ENCODE peak calls at places on chromosomes 11 and 22, in seven cellular contexts. P, N, L, U, D, T and E are unnamed samples.
A peak's percentile ranks its signal among the peaks of the same experiment; 100 is the strongest.

GRCh38 chr11:1839924-1840779 is 1.4 kb downstream of the TNNI2 start:
- DNase-seq in P (no peak), N (no peak), L (no peak), U (no peak), D (peak; percentile 54), T (no peak), E (no peak)

GRCh38 chr11:86524603-86525352 is 147.6 kb downstream of the ME3 start:
- DNase-seq in P (peak; percentile 53), N (no peak), L (no peak), U (no peak), D (no peak), T (peak; percentile 62), E (no peak)

GRCh38 chr22:28021116-28021997 is 102.3 kb upstream of the PITPNB start:
- DNase-seq in P (no peak), N (no peak), L (no peak), U (no peak), D (peak; percentile 13), T (no peak), E (no peak)

GRCh38 chr22:50191041-50191740 is 5.5 kb downstream of the TRABD start:
- DNase-seq in P (no peak), N (peak; percentile 72), L (no peak), U (peak; percentile 71), D (peak; percentile 49), T (no peak), E (peak; percentile 76)

GRCh38 chr22:50035976-50036375 is 22.1 kb downstream of the TTLL8 start:
- DNase-seq in P (no peak), N (no peak), L (no peak), U (no peak), D (no peak), T (no peak), E (no peak)

GRCh38 chr11:110128161-110128560 is 35.0 kb downstream of the ZC3H12C start:
- DNase-seq in P (peak; percentile 42), N (no peak), L (peak; percentile 93), U (no peak), D (no peak), T (peak; percentile 50), E (no peak)

GRCh38 chr11:40118780-40119179 is 1340.7 kb downstream of the LRRC4C start:
- DNase-seq in P (no peak), N (no peak), L (no peak), U (no peak), D (no peak), T (no peak), E (no peak)

GRCh38 chr11:7577226-7577882 is 63.6 kb downstream of the PPFIBP2 start:
- DNase-seq in P (peak; percentile 66), N (no peak), L (no peak), U (no peak), D (peak; percentile 54), T (peak; percentile 43), E (no peak)

GRCh38 chr11:74288161-74288560 is 23.3 kb downstream of the P4HA3 start:
- DNase-seq in P (peak; percentile 96), N (no peak), L (no peak), U (no peak), D (no peak), T (peak; percentile 98), E (no peak)

GRCh38 chr22:38706101-38706884 is 549 bp downstream of the GTPBP1 start:
- DNase-seq in P (peak; percentile 40), N (peak; percentile 17), L (peak; percentile 64), U (peak; percentile 32), D (peak; percentile 63), T (peak; percentile 45), E (peak; percentile 29)

GRCh38 chr11:78717031-78717430 is 142.4 kb upstream of the NARS2 start:
- DNase-seq in P (no peak), N (no peak), L (no peak), U (no peak), D (no peak), T (no peak), E (no peak)

GRCh38 chr11:68256331-68256741 is 15.4 kb downstream of the C11orf24 start:
- DNase-seq in P (peak; percentile 67), N (no peak), L (peak; percentile 16), U (no peak), D (no peak), T (no peak), E (no peak)

GRCh38 chr11:103940542-103940941 is 95.9 kb upstream of the DDI1 start:
- DNase-seq in P (no peak), N (no peak), L (no peak), U (no peak), D (no peak), T (no peak), E (no peak)

GRCh38 chr22:33923660-33924246 is 3.5 kb upstream of the LARGE1 start:
- DNase-seq in P (peak; percentile 82), N (no peak), L (peak; percentile 94), U (no peak), D (peak; percentile 82), T (peak; percentile 84), E (no peak)

GRCh38 chr11:99425596-99425995 is 404.8 kb downstream of the CNTN5 start:
- DNase-seq in P (no peak), N (no peak), L (no peak), U (no peak), D (no peak), T (no peak), E (no peak)

DNA sequence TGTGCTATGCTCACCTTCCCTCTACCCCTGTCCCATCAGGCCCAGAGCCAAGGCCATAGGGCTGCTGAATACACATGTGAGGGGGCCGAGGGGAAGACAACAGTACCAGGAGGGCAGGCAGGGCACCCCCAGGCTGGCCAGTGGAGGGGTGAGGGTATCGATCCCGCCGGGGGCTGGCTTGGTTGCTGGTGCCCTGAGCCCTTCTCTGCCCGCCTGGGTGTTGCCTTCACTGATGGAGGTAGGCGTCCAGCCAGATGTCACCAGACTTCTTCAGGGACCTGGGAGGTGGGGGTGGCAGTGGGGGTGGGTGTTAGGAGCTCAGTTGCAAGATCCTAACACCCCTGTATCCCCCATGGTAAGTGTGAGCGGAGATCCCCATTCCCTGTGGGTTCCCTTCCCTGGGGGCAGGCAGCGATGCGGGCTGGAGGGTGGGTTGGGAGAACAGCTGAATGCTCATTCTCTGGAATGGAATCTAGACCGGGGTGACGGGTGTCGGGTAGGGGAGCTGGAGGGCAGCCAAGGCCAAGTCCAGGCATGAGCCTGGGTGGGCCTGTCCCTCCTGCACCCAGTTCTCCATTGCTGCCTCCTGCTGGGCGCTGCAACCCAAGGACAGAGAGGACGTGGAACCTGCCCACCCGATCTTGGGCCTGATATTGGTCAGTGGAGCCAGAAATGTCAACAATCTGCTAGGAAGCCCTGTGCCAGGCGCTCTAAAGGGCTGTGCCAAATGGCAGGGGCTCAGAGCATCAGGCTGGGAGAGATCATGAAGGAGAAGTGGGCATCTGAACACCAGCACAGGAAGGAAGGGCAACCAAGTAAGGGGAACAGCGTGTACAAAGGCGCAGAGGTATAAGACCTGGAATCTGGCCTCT is 17.5 kb downstream of the FADS3 start:
- DNase-seq in P (no peak), N (no peak), L (no peak), U (no peak), D (no peak), T (no peak), E (no peak)
- H3K27me3 ChIP-seq in P (no peaks in the 10 kb centered on the region), N (no peaks in the 10 kb centered on the region), L (peaks cover 14% of the 10 kb centered on the region), U (no peaks in the 10 kb centered on the region), D (no peaks in the 10 kb centered on the region), T (no peaks in the 10 kb centered on the region), E (no peaks in the 10 kb centered on the region)

GRCh38 chr22:23268877-23269276 is 88.6 kb downstream of the BCR start:
- DNase-seq in P (no peak), N (no peak), L (no peak), U (no peak), D (no peak), T (no peak), E (no peak)
- H3K4me1 ChIP-seq in P (no peaks in the 10 kb centered on the region), N (peaks cover 6% of the 10 kb centered on the region), L (peaks cover 18% of the 10 kb centered on the region), U (no peaks in the 10 kb centered on the region), D (no peaks in the 10 kb centered on the region), T (no peaks in the 10 kb centered on the region), E (peaks cover 5% of the 10 kb centered on the region)

DNA sequence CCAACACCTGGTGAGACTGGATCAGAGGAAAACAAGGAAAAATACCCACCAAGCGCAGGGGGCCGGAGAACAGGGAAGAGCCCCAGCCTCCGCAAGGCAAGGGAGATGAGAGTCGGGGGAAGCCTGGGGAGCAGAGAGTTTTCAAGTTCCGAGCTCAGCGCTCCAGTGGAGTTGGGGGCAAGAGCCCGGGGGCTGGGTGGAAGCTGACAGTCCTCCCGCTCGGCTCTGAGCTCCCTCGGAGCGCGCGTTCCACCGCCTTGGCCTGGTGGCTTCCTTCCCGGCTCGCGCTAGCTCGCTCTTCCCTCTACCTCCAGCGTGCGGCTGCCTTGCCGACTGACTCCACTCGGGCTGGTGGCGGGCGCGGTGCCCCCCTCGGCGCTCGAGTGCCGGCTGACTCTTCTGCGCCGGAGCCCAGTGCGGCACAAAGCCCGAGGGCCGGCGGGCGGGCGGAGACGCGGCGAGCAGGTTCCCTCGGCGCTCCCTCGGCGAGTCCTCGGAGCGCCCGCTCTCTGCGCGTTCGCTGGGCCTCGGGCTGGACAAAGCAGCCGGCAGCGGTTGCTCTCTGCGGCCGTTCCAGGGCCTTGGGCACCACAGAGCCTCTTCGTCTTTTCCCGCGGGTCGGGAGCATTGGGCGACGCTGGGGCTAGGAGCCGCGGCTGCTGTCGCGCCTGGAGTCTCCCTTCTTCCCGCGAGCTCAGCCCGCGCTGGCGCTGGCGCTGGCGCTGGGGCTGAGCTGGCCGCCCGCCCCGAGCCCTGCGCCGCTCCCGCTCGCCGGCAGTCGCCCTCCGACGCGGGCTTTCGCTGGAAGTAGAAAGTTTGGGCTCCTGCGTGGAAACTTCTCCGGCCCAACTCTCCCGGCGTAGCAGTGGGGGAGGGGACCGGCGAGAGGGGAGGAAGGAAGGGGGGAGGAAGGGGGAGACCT is 1.0 kb downstream of the PAX6 start:
- DNase-seq in P (peak; percentile 48), N (no peak), L (peak; percentile 70), U (no peak), D (no peak), T (peak; percentile 32), E (no peak)
- H3K27ac ChIP-seq in P (no peak overlapping the region), N (peak overlapping the region; percentile 24), L (no peak overlapping the region), U (no peak overlapping the region), D (no peak overlapping the region), T (no peak overlapping the region), E (no peak overlapping the region)

DNA sequence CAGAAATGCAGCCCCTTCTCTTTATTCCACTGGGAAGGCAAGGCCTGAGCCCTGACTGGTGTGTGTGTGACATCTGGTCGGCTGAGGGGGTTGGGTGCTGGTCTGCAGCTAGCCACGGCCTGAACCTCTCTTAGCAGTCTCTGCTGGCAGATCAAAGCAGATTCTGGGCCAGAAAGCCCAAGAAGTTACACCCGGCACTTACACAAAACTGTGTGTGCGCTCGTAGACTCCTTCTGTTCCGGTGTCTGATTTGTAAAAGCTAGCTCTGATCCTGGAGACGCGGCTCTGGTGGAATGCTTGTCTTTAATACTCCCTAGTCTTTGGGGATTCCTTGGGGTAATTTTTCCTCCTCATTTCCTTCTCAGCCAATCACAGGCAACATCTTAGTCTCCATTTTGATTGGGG is 5.5 kb downstream of the PKNOX2 start:
- DNase-seq in P (peak; percentile 79), N (no peak), L (peak; percentile 22), U (no peak), D (no peak), T (no peak), E (no peak)
- H3K27me3 ChIP-seq in P (no peaks in the 10 kb centered on the region), N (peaks cover 52% of the 10 kb centered on the region), L (peaks cover 14% of the 10 kb centered on the region), U (peaks cover 43% of the 10 kb centered on the region), D (peaks cover 30% of the 10 kb centered on the region), T (peaks cover 2% of the 10 kb centered on the region), E (peaks cover 19% of the 10 kb centered on the region)

GRCh38 chr22:41481925-41482318 is 13.0 kb downstream of the ACO2 start:
- DNase-seq in P (no peak), N (no peak), L (no peak), U (no peak), D (no peak), T (no peak), E (no peak)
- H3K4me1 ChIP-seq in P (peaks cover 8% of the 10 kb centered on the region), N (no peaks in the 10 kb centered on the region), L (peaks cover 44% of the 10 kb centered on the region), U (no peaks in the 10 kb centered on the region), D (peaks cover 16% of the 10 kb centered on the region), T (peaks cover 42% of the 10 kb centered on the region), E (no peaks in the 10 kb centered on the region)

DNA sequence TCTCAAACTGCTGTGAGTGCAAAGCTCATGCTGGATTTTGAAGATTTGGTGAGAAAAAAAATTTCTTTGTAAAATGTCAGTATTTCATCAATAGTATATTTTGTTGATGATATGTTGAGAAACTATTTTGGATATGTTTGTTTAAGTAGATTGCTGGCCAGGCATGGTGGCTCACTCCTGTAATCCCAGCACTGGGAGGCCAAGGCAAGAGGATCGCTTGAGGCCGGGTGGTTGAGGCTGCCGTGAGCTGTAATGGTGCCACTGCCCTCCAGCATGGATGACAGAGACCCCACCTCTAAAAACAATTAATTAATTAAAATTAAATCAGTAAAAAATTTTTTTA is 6.9 kb upstream of the IFITM3 start:
- DNase-seq in P (no peak), N (no peak), L (no peak), U (no peak), D (no peak), T (no peak), E (no peak)
- H3K27ac ChIP-seq in P (no peak overlapping the region), N (peak overlapping the region; percentile 78), L (no peak overlapping the region), U (peak overlapping the region; percentile 74), D (peak overlapping the region; percentile 69), T (no peak overlapping the region), E (peak overlapping the region; percentile 69)